ENCODE peak calls at places on chromosomes 12 and 14, in seven cellular contexts. One of them, this sample, is unnamed.

GRCh38 chr12:70852416-70853150 is 68.0 kb downstream of the PTPRR start:
- DNase-seq in GM23248: no peak
- DNase-seq in Right ventricle myocardium inferior: no peak
- DNase-seq in stimulated activated CD4-positive, alpha-beta T cell treated with anti-CD3 and anti-CD28 coated beads, Interleukin-2, amount 100 ng/mL, for 4 hours: no peak
- DNase-seq in T-helper 9 cell: no peak
- DNase-seq in T-helper 2 cell treated with Interferon-gamma antibody and Interleukin-4, amounts not matched to agents 5 μg/mL and 100 μg/mL, for 36 hours: no peak
- DNase-seq in NCI-H748 treated with DMSO at 0.1 percent for 48 hours: no peak
- DNase-seq in this sample: no peak

GRCh38 chr14:71803539-71804260 is 128.5 kb upstream of the RGS6 start:
- DNase-seq in T-helper 9 cell: no peak
- DNase-seq in Right ventricle myocardium inferior: no peak
- DNase-seq in stimulated activated CD4-positive, alpha-beta T cell treated with anti-CD3 and anti-CD28 coated beads, Interleukin-2, amount 100 ng/mL, for 4 hours: no peak
- DNase-seq in GM23248: peak
- DNase-seq in NCI-H748 treated with DMSO at 0.1 percent for 48 hours: no peak
- DNase-seq in T-helper 2 cell treated with Interferon-gamma antibody and Interleukin-4, amounts not matched to agents 5 μg/mL and 100 μg/mL, for 36 hours: no peak
- DNase-seq in this sample: no peak

GRCh38 chr14:60590907-60591510 is 58.3 kb downstream of the SIX1 start:
- DNase-seq in NCI-H748 treated with DMSO at 0.1 percent for 48 hours: no peak
- DNase-seq in T-helper 2 cell treated with Interferon-gamma antibody and Interleukin-4, amounts not matched to agents 5 μg/mL and 100 μg/mL, for 36 hours: peak
- DNase-seq in GM23248: peak
- DNase-seq in Right ventricle myocardium inferior: no peak
- DNase-seq in T-helper 9 cell: no peak
- DNase-seq in stimulated activated CD4-positive, alpha-beta T cell treated with anti-CD3 and anti-CD28 coated beads, Interleukin-2, amount 100 ng/mL, for 4 hours: no peak
- DNase-seq in this sample: no peak

GRCh38 chr14:49621114-49621881 is 699 bp downstream of the MGAT2 start:
- DNase-seq in T-helper 2 cell treated with Interferon-gamma antibody and Interleukin-4, amounts not matched to agents 5 μg/mL and 100 μg/mL, for 36 hours: no peak
- DNase-seq in stimulated activated CD4-positive, alpha-beta T cell treated with anti-CD3 and anti-CD28 coated beads, Interleukin-2, amount 100 ng/mL, for 4 hours: peak
- DNase-seq in T-helper 9 cell: peak
- DNase-seq in GM23248: peak
- DNase-seq in Right ventricle myocardium inferior: peak
- DNase-seq in NCI-H748 treated with DMSO at 0.1 percent for 48 hours: no peak
- DNase-seq in this sample: peak

GRCh38 chr14:95460647-95461478 is 55.6 kb downstream of the SYNE3 start:
- DNase-seq in T-helper 9 cell: no peak
- DNase-seq in GM23248: peak
- DNase-seq in NCI-H748 treated with DMSO at 0.1 percent for 48 hours: peak
- DNase-seq in stimulated activated CD4-positive, alpha-beta T cell treated with anti-CD3 and anti-CD28 coated beads, Interleukin-2, amount 100 ng/mL, for 4 hours: no peak
- DNase-seq in Right ventricle myocardium inferior: no peak
- DNase-seq in T-helper 2 cell treated with Interferon-gamma antibody and Interleukin-4, amounts not matched to agents 5 μg/mL and 100 μg/mL, for 36 hours: no peak
- DNase-seq in this sample: peak

GRCh38 chr14:94483071-94483451 is 7.1 kb upstream of the SERPINA9 start:
- DNase-seq in GM23248: no peak
- DNase-seq in NCI-H748 treated with DMSO at 0.1 percent for 48 hours: no peak
- DNase-seq in T-helper 9 cell: no peak
- DNase-seq in T-helper 2 cell treated with Interferon-gamma antibody and Interleukin-4, amounts not matched to agents 5 μg/mL and 100 μg/mL, for 36 hours: no peak
- DNase-seq in Right ventricle myocardium inferior: no peak
- DNase-seq in stimulated activated CD4-positive, alpha-beta T cell treated with anti-CD3 and anti-CD28 coated beads, Interleukin-2, amount 100 ng/mL, for 4 hours: no peak
- DNase-seq in this sample: no peak

GRCh38 chr12:56333197-56333678 is 562 bp downstream of the PAN2 start:
- DNase-seq in Right ventricle myocardium inferior: no peak
- DNase-seq in stimulated activated CD4-positive, alpha-beta T cell treated with anti-CD3 and anti-CD28 coated beads, Interleukin-2, amount 100 ng/mL, for 4 hours: no peak
- DNase-seq in NCI-H748 treated with DMSO at 0.1 percent for 48 hours: no peak
- DNase-seq in T-helper 2 cell treated with Interferon-gamma antibody and Interleukin-4, amounts not matched to agents 5 μg/mL and 100 μg/mL, for 36 hours: no peak
- DNase-seq in T-helper 9 cell: no peak
- DNase-seq in GM23248: no peak
- DNase-seq in this sample: peak

GRCh38 chr14:34024768-34025144 is 73.9 kb upstream of the EGLN3 start:
- DNase-seq in stimulated activated CD4-positive, alpha-beta T cell treated with anti-CD3 and anti-CD28 coated beads, Interleukin-2, amount 100 ng/mL, for 4 hours: no peak
- DNase-seq in T-helper 9 cell: no peak
- DNase-seq in GM23248: no peak
- DNase-seq in T-helper 2 cell treated with Interferon-gamma antibody and Interleukin-4, amounts not matched to agents 5 μg/mL and 100 μg/mL, for 36 hours: no peak
- DNase-seq in Right ventricle myocardium inferior: no peak
- DNase-seq in NCI-H748 treated with DMSO at 0.1 percent for 48 hours: no peak
- DNase-seq in this sample: no peak

GRCh38 chr14:101131451-101131916 is 228.0 kb upstream of the RTL1 start:
- DNase-seq in T-helper 2 cell treated with Interferon-gamma antibody and Interleukin-4, amounts not matched to agents 5 μg/mL and 100 μg/mL, for 36 hours: no peak
- DNase-seq in Right ventricle myocardium inferior: peak
- DNase-seq in T-helper 9 cell: no peak
- DNase-seq in NCI-H748 treated with DMSO at 0.1 percent for 48 hours: no peak
- DNase-seq in stimulated activated CD4-positive, alpha-beta T cell treated with anti-CD3 and anti-CD28 coated beads, Interleukin-2, amount 100 ng/mL, for 4 hours: no peak
- DNase-seq in GM23248: no peak
- DNase-seq in this sample: no peak

GRCh38 chr12:27284751-27285150 is 40.7 kb downstream of the STK38L start:
- DNase-seq in Right ventricle myocardium inferior: no peak
- DNase-seq in T-helper 9 cell: no peak
- DNase-seq in NCI-H748 treated with DMSO at 0.1 percent for 48 hours: no peak
- DNase-seq in T-helper 2 cell treated with Interferon-gamma antibody and Interleukin-4, amounts not matched to agents 5 μg/mL and 100 μg/mL, for 36 hours: no peak
- DNase-seq in GM23248: peak
- DNase-seq in stimulated activated CD4-positive, alpha-beta T cell treated with anti-CD3 and anti-CD28 coated beads, Interleukin-2, amount 100 ng/mL, for 4 hours: no peak
- DNase-seq in this sample: no peak

GRCh38 chr12:29066061-29066588 is 83.0 kb upstream of the FAR2 start:
- DNase-seq in GM23248: peak
- DNase-seq in stimulated activated CD4-positive, alpha-beta T cell treated with anti-CD3 and anti-CD28 coated beads, Interleukin-2, amount 100 ng/mL, for 4 hours: no peak
- DNase-seq in T-helper 2 cell treated with Interferon-gamma antibody and Interleukin-4, amounts not matched to agents 5 μg/mL and 100 μg/mL, for 36 hours: no peak
- DNase-seq in Right ventricle myocardium inferior: no peak
- DNase-seq in NCI-H748 treated with DMSO at 0.1 percent for 48 hours: no peak
- DNase-seq in T-helper 9 cell: no peak
- DNase-seq in this sample: peak

GRCh38 chr14:94088516-94088915 is 7.4 kb downstream of the IFI27L1 start:
- DNase-seq in T-helper 9 cell: no peak
- DNase-seq in T-helper 2 cell treated with Interferon-gamma antibody and Interleukin-4, amounts not matched to agents 5 μg/mL and 100 μg/mL, for 36 hours: no peak
- DNase-seq in stimulated activated CD4-positive, alpha-beta T cell treated with anti-CD3 and anti-CD28 coated beads, Interleukin-2, amount 100 ng/mL, for 4 hours: no peak
- DNase-seq in GM23248: peak
- DNase-seq in Right ventricle myocardium inferior: no peak
- DNase-seq in NCI-H748 treated with DMSO at 0.1 percent for 48 hours: no peak
- DNase-seq in this sample: no peak

This sample was measured in posterior cingulate gyrus.